ENCODE peak calls at places on chromosomes 4 and X, in ten cellular contexts. One of them, this sample, is unnamed.
A peak's percentile ranks its signal among the peaks of the same experiment; 100 is the strongest.

GRCh38 chrX:121161501-121161933 is 114.1 kb downstream of the GLUD2 start:
- DNase-seq in GM06990: no peak
- DNase-seq in testis: no peak
- DNase-seq in prostate gland: no peak
- DNase-seq in hepatocyte: no peak
- DNase-seq in lung: no peak
- DNase-seq in nephron progenitor cell: no peak
- DNase-seq in lower lobe of right lung: no peak
- DNase-seq in PC-9: no peak
- DNase-seq in endothelial cell: no peak
- DNase-seq in this sample: no peak

GRCh38 chrX:147635186-147635585 is 276.5 kb upstream of the FMR1 start:
- DNase-seq in GM06990: no peak
- DNase-seq in testis: no peak
- DNase-seq in prostate gland: no peak
- DNase-seq in hepatocyte: no peak
- DNase-seq in lung: no peak
- DNase-seq in nephron progenitor cell: no peak
- DNase-seq in lower lobe of right lung: no peak
- DNase-seq in PC-9: no peak
- DNase-seq in endothelial cell: no peak
- DNase-seq in this sample: no peak

GRCh38 chr4:56752985-56753384 is 68.5 kb downstream of the SPINK2 start:
- DNase-seq in GM06990: no peak
- DNase-seq in testis: no peak
- DNase-seq in prostate gland: peak; percentile 24
- DNase-seq in hepatocyte: peak; percentile 65
- DNase-seq in lung: no peak
- DNase-seq in nephron progenitor cell: no peak
- DNase-seq in lower lobe of right lung: no peak
- DNase-seq in PC-9: peak; percentile 69
- DNase-seq in endothelial cell: no peak
- DNase-seq in this sample: no peak

GRCh38 chr4:70877539-70877938 is 24.6 kb upstream of the MOB1B start:
- DNase-seq in GM06990: no peak
- DNase-seq in testis: no peak
- DNase-seq in prostate gland: no peak
- DNase-seq in hepatocyte: no peak
- DNase-seq in lung: no peak
- DNase-seq in nephron progenitor cell: no peak
- DNase-seq in lower lobe of right lung: no peak
- DNase-seq in PC-9: no peak
- DNase-seq in endothelial cell: no peak
- DNase-seq in this sample: no peak

GRCh38 chrX:106802063-106802387 is 448 bp upstream of the TBC1D8B start:
- DNase-seq in GM06990: no peak
- DNase-seq in testis: no peak
- DNase-seq in prostate gland: no peak
- DNase-seq in hepatocyte: peak; percentile 10
- DNase-seq in lung: no peak
- DNase-seq in nephron progenitor cell: no peak
- DNase-seq in lower lobe of right lung: no peak
- DNase-seq in PC-9: peak; percentile 4
- DNase-seq in endothelial cell: no peak
- DNase-seq in this sample: no peak

GRCh38 chrX:120768681-120769080 is 107.0 kb downstream of the CT47B1 start:
- DNase-seq in GM06990: no peak
- DNase-seq in testis: no peak
- DNase-seq in prostate gland: no peak
- DNase-seq in hepatocyte: no peak
- DNase-seq in lung: no peak
- DNase-seq in nephron progenitor cell: no peak
- DNase-seq in lower lobe of right lung: no peak
- DNase-seq in PC-9: no peak
- DNase-seq in endothelial cell: no peak
- DNase-seq in this sample: no peak

GRCh38 chr4:86891785-86892638 is at the start of gene C4orf36:
- DNase-seq in GM06990: peak; percentile 76
- DNase-seq in testis: peak; percentile 74
- DNase-seq in prostate gland: peak; percentile 90
- DNase-seq in hepatocyte: peak; percentile 77
- DNase-seq in lung: peak; percentile 86
- DNase-seq in nephron progenitor cell: peak; percentile 74
- DNase-seq in lower lobe of right lung: peak; percentile 88
- DNase-seq in PC-9: peak; percentile 80
- DNase-seq in endothelial cell: peak; percentile 56
- DNase-seq in this sample: no peak

GRCh38 chr4:105116616-105117319 is 29.9 kb upstream of the TET2 start:
- DNase-seq in GM06990: no peak
- DNase-seq in testis: no peak
- DNase-seq in prostate gland: no peak
- DNase-seq in hepatocyte: no peak
- DNase-seq in lung: peak; percentile 30
- DNase-seq in nephron progenitor cell: no peak
- DNase-seq in lower lobe of right lung: no peak
- DNase-seq in PC-9: no peak
- DNase-seq in endothelial cell: no peak
- DNase-seq in this sample: no peak

GRCh38 chr4:184450045-184450444 is 24.3 kb downstream of the IRF2 start:
- DNase-seq in GM06990: no peak
- DNase-seq in testis: no peak
- DNase-seq in prostate gland: no peak
- DNase-seq in hepatocyte: no peak
- DNase-seq in lung: no peak
- DNase-seq in nephron progenitor cell: no peak
- DNase-seq in lower lobe of right lung: no peak
- DNase-seq in PC-9: no peak
- DNase-seq in endothelial cell: no peak
- DNase-seq in this sample: no peak

GRCh38 chr4:179871726-179872125 is 2371.5 kb upstream of the TENM3 start:
- DNase-seq in GM06990: no peak
- DNase-seq in testis: no peak
- DNase-seq in prostate gland: no peak
- DNase-seq in hepatocyte: no peak
- DNase-seq in lung: no peak
- DNase-seq in nephron progenitor cell: no peak
- DNase-seq in lower lobe of right lung: no peak
- DNase-seq in PC-9: no peak
- DNase-seq in endothelial cell: no peak
- DNase-seq in this sample: no peak

GRCh38 chr4:11376146-11376545 is 52.5 kb downstream of the HS3ST1 start:
- DNase-seq in GM06990: no peak
- DNase-seq in testis: no peak
- DNase-seq in prostate gland: no peak
- DNase-seq in hepatocyte: no peak
- DNase-seq in lung: no peak
- DNase-seq in nephron progenitor cell: no peak
- DNase-seq in lower lobe of right lung: no peak
- DNase-seq in PC-9: no peak
- DNase-seq in endothelial cell: no peak
- DNase-seq in this sample: no peak

GRCh38 chr4:122539861-122540465 is 80.9 kb downstream of the IL21 start:
- DNase-seq in GM06990: peak; percentile 51
- DNase-seq in testis: no peak
- DNase-seq in prostate gland: no peak
- DNase-seq in hepatocyte: no peak
- DNase-seq in lung: no peak
- DNase-seq in nephron progenitor cell: no peak
- DNase-seq in lower lobe of right lung: no peak
- DNase-seq in PC-9: no peak
- DNase-seq in endothelial cell: no peak
- DNase-seq in this sample: no peak

GRCh38 chr4:1008840-1009646 is 2.4 kb upstream of the FGFRL1 start:
- DNase-seq in GM06990: peak; percentile 42
- DNase-seq in testis: no peak
- DNase-seq in prostate gland: no peak
- DNase-seq in hepatocyte: no peak
- DNase-seq in lung: peak; percentile 52
- DNase-seq in nephron progenitor cell: no peak
- DNase-seq in lower lobe of right lung: peak; percentile 74
- DNase-seq in PC-9: peak; percentile 38
- DNase-seq in endothelial cell: no peak
- DNase-seq in this sample: no peak

GRCh38 chr4:101160792-101161592 is 186.3 kb downstream of the PPP3CA start:
- DNase-seq in GM06990: no peak
- DNase-seq in testis: no peak
- DNase-seq in prostate gland: no peak
- DNase-seq in hepatocyte: no peak
- DNase-seq in lung: no peak
- DNase-seq in nephron progenitor cell: no peak
- DNase-seq in lower lobe of right lung: no peak
- DNase-seq in PC-9: no peak
- DNase-seq in endothelial cell: no peak
- DNase-seq in this sample: no peak

DNA sequence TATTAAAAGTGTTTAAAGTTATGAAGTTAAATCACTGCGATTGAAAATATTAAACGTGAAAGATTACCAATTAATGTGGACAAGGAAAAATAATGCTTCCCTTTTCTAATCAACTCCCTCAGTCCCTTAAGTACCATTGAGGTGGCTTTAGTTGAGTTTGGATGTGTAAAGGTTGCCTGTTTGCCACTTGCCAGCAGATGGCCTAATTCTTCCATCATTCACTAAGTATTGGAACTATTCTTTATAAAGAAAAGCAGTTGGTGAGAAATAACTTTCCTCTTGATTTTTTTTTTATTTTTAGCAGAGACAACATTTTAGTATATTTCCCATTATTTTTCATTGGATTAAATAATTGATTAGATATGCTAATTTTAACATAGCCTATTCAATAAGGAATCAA is 295.9 kb upstream of the TACR3 start:
- DNase-seq in GM06990: no peak
- DNase-seq in testis: peak; percentile 23
- DNase-seq in prostate gland: no peak
- DNase-seq in hepatocyte: peak; percentile 30
- DNase-seq in lung: no peak
- DNase-seq in nephron progenitor cell: no peak
- DNase-seq in lower lobe of right lung: no peak
- DNase-seq in PC-9: peak; percentile 1
- DNase-seq in endothelial cell: no peak
- DNase-seq in this sample: no peak
- TF ChIP-seq CTCF in GM06990: peak; percentile 47
- TF ChIP-seq CTCF in testis: peak; percentile 3
- TF ChIP-seq CTCF in prostate gland: no peak
- TF ChIP-seq CTCF in hepatocyte: peak; percentile 58
- TF ChIP-seq CTCF in lung: no peak
- TF ChIP-seq CTCF in nephron progenitor cell: peak; percentile 51
- TF ChIP-seq CTCF in lower lobe of right lung: no peak
- TF ChIP-seq CTCF in PC-9: peak; percentile 32
- TF ChIP-seq CTCF in endothelial cell: peak; percentile 25
- TF ChIP-seq CTCF in this sample: peak; percentile 66

DNA sequence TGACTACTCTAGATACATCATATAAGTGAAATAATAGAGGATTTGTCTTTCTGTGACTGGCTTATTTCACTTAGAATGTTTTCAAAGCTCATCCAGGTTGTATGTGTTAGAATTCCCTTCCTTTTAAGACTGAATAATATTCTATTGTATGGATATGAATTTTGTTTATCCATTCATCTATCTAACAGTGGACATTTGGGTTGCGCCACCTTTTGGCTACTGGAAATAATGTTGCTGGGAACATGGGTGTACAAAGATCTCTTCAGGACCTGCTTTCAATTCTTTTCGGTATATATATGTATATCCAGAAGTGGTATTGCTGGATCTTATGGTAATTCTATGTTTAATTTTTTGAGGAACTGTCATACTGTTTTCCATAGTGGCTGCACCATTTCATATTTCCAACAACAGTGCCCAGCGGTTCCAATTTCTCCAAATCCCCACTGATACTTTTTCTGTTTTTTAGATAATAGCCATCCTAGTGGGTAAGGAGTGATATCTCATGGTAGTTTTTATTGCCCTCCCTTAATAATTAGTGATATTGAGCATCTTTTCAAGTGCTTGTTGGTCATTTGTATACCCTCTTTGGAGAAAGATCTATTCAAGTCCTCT is 3.4 kb upstream of the SCD5 start:
- DNase-seq in GM06990: no peak
- DNase-seq in testis: peak; percentile 53
- DNase-seq in prostate gland: no peak
- DNase-seq in hepatocyte: no peak
- DNase-seq in lung: no peak
- DNase-seq in nephron progenitor cell: no peak
- DNase-seq in lower lobe of right lung: no peak
- DNase-seq in PC-9: peak; percentile 18
- DNase-seq in endothelial cell: no peak
- DNase-seq in this sample: no peak
- TF ChIP-seq CTCF in GM06990: peak; percentile 46
- TF ChIP-seq CTCF in testis: no peak
- TF ChIP-seq CTCF in prostate gland: no peak
- TF ChIP-seq CTCF in hepatocyte: peak; percentile 49
- TF ChIP-seq CTCF in lung: no peak
- TF ChIP-seq CTCF in nephron progenitor cell: no peak
- TF ChIP-seq CTCF in lower lobe of right lung: peak; percentile 11
- TF ChIP-seq CTCF in PC-9: peak; percentile 57
- TF ChIP-seq CTCF in endothelial cell: no peak
- TF ChIP-seq CTCF in this sample: peak; percentile 85

DNA sequence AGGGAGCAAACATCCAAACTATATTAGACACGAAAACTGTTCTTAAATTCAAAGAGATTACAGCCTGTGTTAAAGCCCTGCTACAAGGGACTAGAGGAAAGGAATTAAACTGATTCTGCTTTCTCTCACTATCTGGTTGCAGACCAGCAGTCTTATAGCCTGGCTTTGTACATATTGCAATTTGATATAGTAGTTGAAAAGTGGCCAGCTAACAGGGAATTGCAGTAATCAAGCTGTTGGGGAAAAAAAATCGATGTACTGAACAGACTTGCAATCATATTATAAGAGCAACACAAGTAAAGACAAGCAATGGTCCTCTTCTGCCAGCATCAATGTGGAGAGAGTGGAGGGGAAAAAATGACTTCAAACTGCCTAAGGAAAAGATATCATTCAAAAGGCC is 364.4 kb upstream of the EPHA5 start:
- DNase-seq in GM06990: no peak
- DNase-seq in testis: no peak
- DNase-seq in prostate gland: no peak
- DNase-seq in hepatocyte: no peak
- DNase-seq in lung: no peak
- DNase-seq in nephron progenitor cell: no peak
- DNase-seq in lower lobe of right lung: no peak
- DNase-seq in PC-9: no peak
- DNase-seq in endothelial cell: no peak
- DNase-seq in this sample: no peak
- TF ChIP-seq CTCF in GM06990: no peak
- TF ChIP-seq CTCF in testis: no peak
- TF ChIP-seq CTCF in prostate gland: no peak
- TF ChIP-seq CTCF in hepatocyte: no peak
- TF ChIP-seq CTCF in lung: no peak
- TF ChIP-seq CTCF in nephron progenitor cell: no peak
- TF ChIP-seq CTCF in lower lobe of right lung: no peak
- TF ChIP-seq CTCF in PC-9: no peak
- TF ChIP-seq CTCF in endothelial cell: no peak
- TF ChIP-seq CTCF in this sample: no peak

DNA sequence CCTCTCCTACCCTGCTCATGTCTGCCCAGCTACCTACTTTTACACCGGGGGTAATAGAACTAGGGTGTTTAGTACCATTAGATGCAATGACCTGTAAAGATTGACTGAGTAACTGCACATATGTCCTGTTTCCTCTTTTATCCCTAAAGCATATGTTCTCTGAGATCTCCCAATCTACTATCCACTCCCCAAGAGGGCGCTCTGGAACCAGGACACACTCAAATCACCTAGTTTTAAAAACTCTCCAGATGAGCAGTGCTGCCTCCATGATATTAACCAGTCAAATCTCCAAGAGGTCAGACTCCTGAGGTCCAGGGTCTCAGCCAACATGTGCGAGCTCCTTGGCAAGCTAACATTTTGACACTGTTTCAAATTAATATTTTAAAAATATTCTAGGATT is 87.0 kb upstream of the TSPAN5 start:
- DNase-seq in GM06990: no peak
- DNase-seq in testis: peak; percentile 44
- DNase-seq in prostate gland: no peak
- DNase-seq in hepatocyte: no peak
- DNase-seq in lung: no peak
- DNase-seq in nephron progenitor cell: no peak
- DNase-seq in lower lobe of right lung: no peak
- DNase-seq in PC-9: peak; percentile 1
- DNase-seq in endothelial cell: peak; percentile 21
- DNase-seq in this sample: no peak
- TF ChIP-seq CTCF in GM06990: peak; percentile 27
- TF ChIP-seq CTCF in testis: no peak
- TF ChIP-seq CTCF in prostate gland: no peak
- TF ChIP-seq CTCF in hepatocyte: no peak
- TF ChIP-seq CTCF in lung: no peak
- TF ChIP-seq CTCF in nephron progenitor cell: no peak
- TF ChIP-seq CTCF in lower lobe of right lung: no peak
- TF ChIP-seq CTCF in PC-9: peak; percentile 43
- TF ChIP-seq CTCF in endothelial cell: no peak
- TF ChIP-seq CTCF in this sample: peak; percentile 53

This sample was measured in chondrocyte.